ENCODE peak calls at places on chromosomes 6 and 20, in seven cellular contexts. One of them, this sample, is unnamed.

GRCh38 chr6:132380358-132380757 is 20.9 kb downstream of the MOXD1 start:
- DNase-seq in stimulated activated naive CD4-positive, alpha-beta T cell: no peak
- DNase-seq in HuH-7: no peak
- DNase-seq in anterior cingulate cortex: no peak
- DNase-seq in neural progenitor cell: no peak
- DNase-seq in brain microvascular endothelial cell: no peak
- DNase-seq in stimulated activated CD4-positive, alpha-beta T cell treated with anti-CD3 and anti-CD28 coated beads, Interleukin-2, amount 100 ng/mL, for 24 hours: no peak
- DNase-seq in this sample: no peak

GRCh38 chr20:31712112-31712553 is 10.5 kb downstream of the BCL2L1 start:
- DNase-seq in neural progenitor cell: peak
- DNase-seq in stimulated activated naive CD4-positive, alpha-beta T cell: no peak
- DNase-seq in brain microvascular endothelial cell: no peak
- DNase-seq in HuH-7: no peak
- DNase-seq in anterior cingulate cortex: no peak
- DNase-seq in stimulated activated CD4-positive, alpha-beta T cell treated with anti-CD3 and anti-CD28 coated beads, Interleukin-2, amount 100 ng/mL, for 24 hours: no peak
- DNase-seq in this sample: no peak

GRCh38 chr20:61353261-61353995 is 101.4 kb downstream of the CDH4 start:
- DNase-seq in stimulated activated naive CD4-positive, alpha-beta T cell: no peak
- DNase-seq in brain microvascular endothelial cell: no peak
- DNase-seq in anterior cingulate cortex: no peak
- DNase-seq in neural progenitor cell: no peak
- DNase-seq in HuH-7: no peak
- DNase-seq in stimulated activated CD4-positive, alpha-beta T cell treated with anti-CD3 and anti-CD28 coated beads, Interleukin-2, amount 100 ng/mL, for 24 hours: no peak
- DNase-seq in this sample: no peak

GRCh38 chr6:30942338-30943060 is 1.7 kb downstream of the MUCL3 start:
- DNase-seq in HuH-7: peak
- DNase-seq in neural progenitor cell: peak
- DNase-seq in brain microvascular endothelial cell: peak
- DNase-seq in anterior cingulate cortex: no peak
- DNase-seq in stimulated activated naive CD4-positive, alpha-beta T cell: no peak
- DNase-seq in stimulated activated CD4-positive, alpha-beta T cell treated with anti-CD3 and anti-CD28 coated beads, Interleukin-2, amount 100 ng/mL, for 24 hours: no peak
- DNase-seq in this sample: no peak

GRCh38 chr6:27830212-27830664 is 82.0 kb downstream of the OR2B2 start:
- DNase-seq in neural progenitor cell: peak
- DNase-seq in stimulated activated CD4-positive, alpha-beta T cell treated with anti-CD3 and anti-CD28 coated beads, Interleukin-2, amount 100 ng/mL, for 24 hours: no peak
- DNase-seq in stimulated activated naive CD4-positive, alpha-beta T cell: no peak
- DNase-seq in anterior cingulate cortex: no peak
- DNase-seq in HuH-7: no peak
- DNase-seq in brain microvascular endothelial cell: no peak
- DNase-seq in this sample: no peak

GRCh38 chr20:58774214-58774613 is 76.5 kb downstream of the GNAS-AS1 start:
- DNase-seq in anterior cingulate cortex: no peak
- DNase-seq in HuH-7: no peak
- DNase-seq in brain microvascular endothelial cell: no peak
- DNase-seq in stimulated activated CD4-positive, alpha-beta T cell treated with anti-CD3 and anti-CD28 coated beads, Interleukin-2, amount 100 ng/mL, for 24 hours: no peak
- DNase-seq in neural progenitor cell: no peak
- DNase-seq in stimulated activated naive CD4-positive, alpha-beta T cell: no peak
- DNase-seq in this sample: no peak

GRCh38 chr6:53815381-53816119 is 20.7 kb downstream of the LRRC1 start:
- DNase-seq in neural progenitor cell: no peak
- DNase-seq in brain microvascular endothelial cell: no peak
- DNase-seq in HuH-7: no peak
- DNase-seq in anterior cingulate cortex: no peak
- DNase-seq in stimulated activated naive CD4-positive, alpha-beta T cell: no peak
- DNase-seq in stimulated activated CD4-positive, alpha-beta T cell treated with anti-CD3 and anti-CD28 coated beads, Interleukin-2, amount 100 ng/mL, for 24 hours: no peak
- DNase-seq in this sample: no peak

GRCh38 chr6:126307859-126308258 is 32.1 kb upstream of the CENPW start:
- DNase-seq in brain microvascular endothelial cell: peak
- DNase-seq in stimulated activated naive CD4-positive, alpha-beta T cell: no peak
- DNase-seq in stimulated activated CD4-positive, alpha-beta T cell treated with anti-CD3 and anti-CD28 coated beads, Interleukin-2, amount 100 ng/mL, for 24 hours: no peak
- DNase-seq in neural progenitor cell: no peak
- DNase-seq in anterior cingulate cortex: no peak
- DNase-seq in HuH-7: no peak
- DNase-seq in this sample: no peak

GRCh38 chr20:58552366-58552934 is 37.3 kb upstream of the APCDD1L start:
- DNase-seq in stimulated activated CD4-positive, alpha-beta T cell treated with anti-CD3 and anti-CD28 coated beads, Interleukin-2, amount 100 ng/mL, for 24 hours: no peak
- DNase-seq in brain microvascular endothelial cell: no peak
- DNase-seq in stimulated activated naive CD4-positive, alpha-beta T cell: no peak
- DNase-seq in HuH-7: no peak
- DNase-seq in anterior cingulate cortex: no peak
- DNase-seq in neural progenitor cell: no peak
- DNase-seq in this sample: no peak

GRCh38 chr6:67854098-67854497 is 781.0 kb upstream of the ADGRB3 start:
- DNase-seq in HuH-7: no peak
- DNase-seq in anterior cingulate cortex: no peak
- DNase-seq in neural progenitor cell: no peak
- DNase-seq in stimulated activated CD4-positive, alpha-beta T cell treated with anti-CD3 and anti-CD28 coated beads, Interleukin-2, amount 100 ng/mL, for 24 hours: no peak
- DNase-seq in stimulated activated naive CD4-positive, alpha-beta T cell: no peak
- DNase-seq in brain microvascular endothelial cell: peak
- DNase-seq in this sample: no peak

GRCh38 chr6:19478273-19478672 is 358.9 kb upstream of the ID4 start:
- DNase-seq in stimulated activated CD4-positive, alpha-beta T cell treated with anti-CD3 and anti-CD28 coated beads, Interleukin-2, amount 100 ng/mL, for 24 hours: no peak
- DNase-seq in neural progenitor cell: no peak
- DNase-seq in anterior cingulate cortex: no peak
- DNase-seq in brain microvascular endothelial cell: no peak
- DNase-seq in stimulated activated naive CD4-positive, alpha-beta T cell: no peak
- DNase-seq in HuH-7: no peak
- DNase-seq in this sample: no peak

GRCh38 chr6:43579171-43579570 is 3.2 kb downstream of the POLH start:
- DNase-seq in brain microvascular endothelial cell: peak
- DNase-seq in stimulated activated CD4-positive, alpha-beta T cell treated with anti-CD3 and anti-CD28 coated beads, Interleukin-2, amount 100 ng/mL, for 24 hours: no peak
- DNase-seq in stimulated activated naive CD4-positive, alpha-beta T cell: no peak
- DNase-seq in neural progenitor cell: no peak
- DNase-seq in anterior cingulate cortex: no peak
- DNase-seq in HuH-7: no peak
- DNase-seq in this sample: no peak